ENCODE peak calls at places on chromosomes 7 and 10, in six cellular contexts. T is colonic mucosa, V is osteocyte, Y is tibial nerve, L is endothelial cell, I is brain microvascular endothelial cell. B is an unnamed sample.

GRCh38 chr7:92843034-92843760 is 6.8 kb upstream of the CDK6 start:
- DNase-seq in T (no peak), V (no peak), Y (no peak), L (no peak), I (peak), B (no peak)

GRCh38 chr10:49318751-49319150 is 19.8 kb downstream of the C10orf71 start:
- DNase-seq in T (no peak), V (no peak), Y (no peak), L (no peak), I (no peak), B (no peak)

GRCh38 chr7:44213206-44213871 is 12.6 kb downstream of the YKT6 start:
- DNase-seq in T (no peak), V (no peak), Y (no peak), L (no peak), I (no peak), B (no peak)

GRCh38 chr7:79245623-79246249 is 207.7 kb downstream of the MAGI2 start:
- DNase-seq in T (no peak), V (no peak), Y (no peak), L (no peak), I (no peak), B (no peak)

GRCh38 chr7:7764515-7765138 is 46.2 kb upstream of the RPA3 start:
- DNase-seq in T (no peak), V (no peak), Y (no peak), L (no peak), I (no peak), B (no peak)

GRCh38 chr10:78760463-78761240 is 308.1 kb upstream of the ZMIZ1 start:
- DNase-seq in T (no peak), V (no peak), Y (no peak), L (no peak), I (no peak), B (no peak)

GRCh38 chr10:34003561-34003960 is 669.1 kb upstream of the NRP1 start:
- DNase-seq in T (no peak), V (no peak), Y (no peak), L (no peak), I (no peak), B (no peak)

GRCh38 chr7:100369105-100369504 is 4.2 kb upstream of the PILRA start:
- DNase-seq in T (peak), V (no peak), Y (no peak), L (no peak), I (no peak), B (no peak)

GRCh38 chr7:111232249-111233084 is 141.5 kb downstream of the LRRN3 start:
- DNase-seq in T (no peak), V (no peak), Y (no peak), L (no peak), I (peak), B (no peak)

GRCh38 chr7:64888901-64889685 is 14.0 kb upstream of the ZNF273 start:
- DNase-seq in T (peak), V (peak), Y (no peak), L (peak), I (no peak), B (no peak)

GRCh38 chr7:30901856-30902255 is 9.8 kb upstream of the AQP1 start:
- DNase-seq in T (no peak), V (no peak), Y (no peak), L (no peak), I (no peak), B (no peak)

GRCh38 chr7:100584046-100584676 is 1.8 kb downstream of the LRCH4 start:
- DNase-seq in T (no peak), V (no peak), Y (no peak), L (no peak), I (peak), B (no peak)

GRCh38 chr7:16532272-16532671 is 5.6 kb downstream of the LRRC72 start:
- DNase-seq in T (no peak), V (no peak), Y (no peak), L (no peak), I (no peak), B (no peak)

GRCh38 chr7:135716677-135717238 is 11.2 kb downstream of the SLC13A4 start:
- DNase-seq in T (no peak), V (no peak), Y (no peak), L (no peak), I (peak), B (no peak)

GRCh38 chr10:34815174-34816066 is at the start of gene PARD3:
- DNase-seq in T (peak), V (peak), Y (peak), L (peak), I (no peak), B (peak)

GRCh38 chr10:1289591-1289990 is 233.4 kb downstream of the WDR37 start:
- DNase-seq in T (no peak), V (peak), Y (no peak), L (no peak), I (no peak), B (no peak)

GRCh38 chr10:71368639-71369038 is 28.1 kb upstream of the CDH23 start:
- DNase-seq in T (no peak), V (no peak), Y (no peak), L (no peak), I (no peak), B (no peak)

GRCh38 chr10:71970331-71970730 is 6.1 kb downstream of the CHST3 start:
- DNase-seq in T (peak), V (no peak), Y (peak), L (peak), I (no peak), B (peak)

GRCh38 chr7:82477733-82478515 is 34.3 kb upstream of the CACNA2D1 start:
- DNase-seq in T (no peak), V (no peak), Y (no peak), L (no peak), I (no peak), B (no peak)

GRCh38 chr7:50625360-50625759 is 60.2 kb upstream of the DDC start:
- DNase-seq in T (no peak), V (no peak), Y (no peak), L (no peak), I (no peak), B (no peak)

DNA sequence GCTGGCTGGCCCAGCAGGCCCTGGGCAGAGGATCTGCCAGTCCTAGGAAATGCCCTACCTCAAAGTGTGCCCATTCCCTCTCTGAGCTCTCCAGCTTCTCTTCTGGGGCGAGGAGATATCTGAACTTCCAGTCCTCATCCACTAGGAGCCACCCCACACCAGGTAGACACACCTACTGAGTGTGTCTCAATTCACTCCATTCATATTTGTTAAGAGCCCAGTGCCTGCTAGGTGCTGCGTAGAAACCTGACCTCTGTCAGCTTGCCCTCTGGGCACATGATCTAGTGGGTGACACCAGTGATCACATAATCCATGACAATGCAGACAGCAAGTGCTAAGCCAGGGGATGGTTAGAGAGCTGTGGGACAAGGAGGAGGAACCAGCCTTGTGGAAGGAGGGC is 81.5 kb downstream of the COL13A1 start:
- DNase-seq in T (peak), V (no peak), Y (no peak), L (no peak), I (no peak), B (no peak)
- TF ChIP-seq CTCF in T (peak), V (no peak), Y (no peak), L (no peak), I (peak), B (peak)

DNA sequence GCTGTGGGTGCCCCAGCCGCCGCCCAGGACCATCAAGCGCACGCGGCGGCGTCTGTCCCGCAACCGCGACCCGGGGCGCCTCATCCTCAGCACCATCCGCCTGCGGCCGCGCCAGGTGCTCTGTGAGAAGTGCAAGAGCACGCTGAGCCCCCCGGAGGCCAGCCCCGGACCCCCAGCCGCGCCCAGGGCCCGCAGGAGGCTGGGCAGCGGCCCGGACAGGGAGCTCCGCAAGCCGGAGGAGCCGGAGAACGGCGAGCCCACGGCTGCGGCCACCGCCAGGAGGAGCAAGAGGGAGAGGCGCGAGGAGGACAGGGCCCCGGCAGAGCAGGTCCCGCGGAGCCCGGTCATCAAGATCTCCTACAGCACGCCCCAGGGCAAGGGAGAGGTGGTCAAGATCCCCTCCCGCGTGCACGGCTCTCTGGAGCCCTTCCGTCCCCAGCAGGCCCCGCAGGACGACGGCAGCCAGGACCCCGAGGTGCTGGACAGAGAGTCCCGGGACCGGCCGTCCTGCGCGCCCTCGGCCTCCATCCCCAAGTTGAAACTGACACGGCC is 8.0 kb downstream of the PWWP2B start:
- DNase-seq in T (no peak), V (no peak), Y (no peak), L (peak), I (no peak), B (no peak)
- TF ChIP-seq CTCF in T (no peak), V (no peak), Y (no peak), L (no peak), I (no peak), B (no peak)

DNA sequence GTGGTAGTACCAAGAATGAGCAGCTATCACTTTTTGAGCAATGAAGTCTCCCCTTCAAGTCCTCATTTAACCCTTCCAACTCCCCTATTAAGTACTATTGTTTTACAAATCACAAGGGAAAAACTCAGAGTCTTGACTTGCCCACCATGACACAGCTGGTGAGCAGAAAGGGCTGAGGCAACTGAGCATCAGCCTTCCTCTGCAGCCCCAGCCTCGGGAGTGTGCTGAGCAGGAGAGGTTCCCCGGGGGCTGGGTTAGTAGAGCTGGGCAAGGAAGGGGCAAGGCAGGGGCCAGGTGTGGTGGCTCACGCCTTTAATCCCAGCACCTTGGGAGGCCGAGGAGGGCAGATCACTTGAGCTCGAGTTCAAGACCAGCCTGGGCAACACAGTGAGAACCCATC is 3.2 kb downstream of the FRAT2 start:
- DNase-seq in T (no peak), V (no peak), Y (no peak), L (no peak), I (no peak), B (no peak)
- TF ChIP-seq CTCF in T (no peak), V (no peak), Y (no peak), L (no peak), I (no peak), B (no peak)

DNA sequence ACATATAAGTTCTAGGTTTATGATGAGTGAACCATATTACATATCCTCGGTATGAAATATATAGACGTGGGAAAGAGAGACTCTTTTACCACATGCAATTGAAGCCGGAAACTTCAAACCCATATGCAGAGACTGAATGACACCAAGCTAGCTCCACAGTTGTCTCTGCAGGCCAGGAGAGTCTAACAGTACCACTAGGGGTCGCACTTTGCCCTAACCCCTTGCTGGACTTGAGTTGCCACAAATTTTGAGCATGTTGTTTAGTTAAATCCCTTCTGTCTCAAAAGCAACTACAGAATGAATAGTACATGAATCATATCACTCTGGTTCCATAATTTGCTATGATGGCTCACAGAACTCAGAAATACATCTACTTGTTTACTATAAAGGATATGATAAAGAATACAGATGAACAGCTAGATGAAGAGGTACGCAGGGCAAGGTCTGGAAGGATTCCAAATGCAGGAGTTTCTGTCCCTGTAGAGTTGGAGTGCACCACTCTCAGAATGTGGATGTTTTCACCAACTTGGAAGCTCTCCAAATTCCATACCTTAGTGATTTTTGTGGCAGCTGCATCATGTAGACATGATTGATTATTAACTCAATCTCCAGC is 112.4 kb upstream of the YAE1 start:
- DNase-seq in T (peak), V (no peak), Y (no peak), L (peak), I (peak), B (peak)
- TF ChIP-seq CTCF in T (peak), V (peak), Y (peak), L (peak), I (peak), B (peak)

B was measured in progenitor cell of endocrine pancreas.